ENCODE peak calls at places on chromosome 17, in eight cellular contexts. G is activated T-cell treated with anti-CD3 and anti-CD28 coated beads for 24 hours; M is NCI-H2029; N is brain microvascular endothelial cell; Z is fibroblast of the aortic adventitia; K is activated CD4-positive, alpha-beta T cell treated with anti-CD3 and anti-CD28 coated beads for 48 hours; B is stimulated activated CD4-positive, alpha-beta T cell treated with anti-CD3 and anti-CD28 coated beads, Interleukin-15, amount 100 ng/mL, for 1 hour; E is stromal cell of bone marrow. S is an unnamed sample.

GRCh38 chr17:78267257-78268073 is 36.0 kb downstream of the TMEM235 start:
- DNase-seq in G (no peak), M (no peak), N (no peak), Z (no peak), K (no peak), B (no peak), E (no peak), S (no peak)

GRCh38 chr17:65028537-65028843 is 28.1 kb downstream of the GNA13 start:
- DNase-seq in G (no peak), M (no peak), N (no peak), Z (no peak), K (no peak), B (no peak), E (no peak), S (no peak)

GRCh38 chr17:36901506-36901905 is 35.8 kb upstream of the LHX1 start:
- DNase-seq in G (no peak), M (no peak), N (peak; percentile 43), Z (peak; percentile 30), K (no peak), B (no peak), E (no peak), S (no peak)

GRCh38 chr17:56680676-56681075 is 87.2 kb downstream of the NOG start:
- DNase-seq in G (no peak), M (no peak), N (no peak), Z (no peak), K (no peak), B (no peak), E (no peak), S (peak; percentile 42)

GRCh38 chr17:2089021-2089422 is 34.1 kb downstream of the HIC1 start:
- DNase-seq in G (no peak), M (no peak), N (peak; percentile 50), Z (peak; percentile 75), K (no peak), B (no peak), E (no peak), S (peak; percentile 76)

GRCh38 chr17:34713687-34714086 is 134.3 kb downstream of the TMEM132E start:
- DNase-seq in G (no peak), M (no peak), N (no peak), Z (no peak), K (no peak), B (no peak), E (no peak), S (no peak)

GRCh38 chr17:79808763-79809529 is 12.1 kb upstream of the CBX8 start:
- DNase-seq in G (no peak), M (peak; percentile 61), N (no peak), Z (no peak), K (no peak), B (no peak), E (no peak), S (peak; percentile 50)

GRCh38 chr17:74815671-74816370 is 39.7 kb upstream of the NAT9 start:
- DNase-seq in G (no peak), M (no peak), N (no peak), Z (no peak), K (peak; percentile 14), B (no peak), E (no peak), S (no peak)

GRCh38 chr17:59845595-59846390 is 47.0 kb downstream of the TUBD1 start:
- DNase-seq in G (no peak), M (peak; percentile 96), N (peak; percentile 75), Z (peak; percentile 88), K (peak; percentile 59), B (no peak), E (peak; percentile 88), S (peak; percentile 93)

GRCh38 chr17:78708510-78708973 is 73.5 kb downstream of the CYTH1 start:
- DNase-seq in G (peak; percentile 59), M (peak; percentile 24), N (peak; percentile 64), Z (peak; percentile 83), K (peak; percentile 73), B (peak; percentile 46), E (peak; percentile 58), S (peak; percentile 74)

GRCh38 chr17:1137465-1137894 is 42.3 kb downstream of the ABR start:
- DNase-seq in G (no peak), M (no peak), N (no peak), Z (no peak), K (peak; percentile 33), B (no peak), E (no peak), S (peak; percentile 31)

GRCh38 chr17:81458628-81459027 is 54.0 kb downstream of the ACTG1 start:
- DNase-seq in G (no peak), M (no peak), N (no peak), Z (no peak), K (no peak), B (no peak), E (no peak), S (no peak)

GRCh38 chr17:78958556-78959191 is 21.0 kb downstream of the LGALS3BP start:
- DNase-seq in G (no peak), M (no peak), N (no peak), Z (peak; percentile 37), K (no peak), B (no peak), E (no peak), S (no peak)

GRCh38 chr17:52111182-52111581 is 47.3 kb downstream of the CA10 start:
- DNase-seq in G (no peak), M (no peak), N (no peak), Z (no peak), K (no peak), B (no peak), E (no peak), S (no peak)

S was measured in fibroblast of lung.